ENCODE peak calls at places on chromosomes 2 and 18, in seven cellular contexts. P is KBM-7; O is ACHN; M is epithelial cell of esophagus; T is NCI-H1417; Q is HTR-8/SVneo; R is naive thymus-derived CD8-positive, alpha-beta T cell. C is an unnamed sample.

GRCh38 chr2:169110919-169111318 is 41.6 kb downstream of the DHRS9 start:
- DNase-seq in P (no peak), O (no peak), M (no peak), T (no peak), Q (no peak), R (no peak), C (no peak)

GRCh38 chr2:203535078-203535783 is at the start of gene RAPH1:
- DNase-seq in P (peak), O (peak), M (peak), T (peak), Q (peak), R (peak), C (peak)

GRCh38 chr18:45522371-45522770 is 92.9 kb upstream of the SLC14A2 start:
- DNase-seq in P (no peak), O (no peak), M (no peak), T (no peak), Q (no peak), R (no peak), C (no peak)

GRCh38 chr2:71066856-71067255 is 1.6 kb upstream of the NAGK start:
- DNase-seq in P (no peak), O (no peak), M (no peak), T (no peak), Q (no peak), R (no peak), C (no peak)

GRCh38 chr2:25230128-25230527 is 61.7 kb upstream of the POMC start:
- DNase-seq in P (no peak), O (no peak), M (no peak), T (no peak), Q (no peak), R (no peak), C (no peak)

GRCh38 chr2:195658541-195658890 is 1.5 kb downstream of the SLC39A10 start:
- DNase-seq in P (no peak), O (peak), M (peak), T (peak), Q (peak), R (no peak), C (no peak)

GRCh38 chr18:77103181-77103875 is 29.3 kb downstream of the MBP start:
- DNase-seq in P (no peak), O (no peak), M (no peak), T (no peak), Q (no peak), R (no peak), C (no peak)

GRCh38 chr2:218404351-218405145 is 4.9 kb downstream of the CTDSP1 start:
- DNase-seq in P (no peak), O (no peak), M (no peak), T (no peak), Q (no peak), R (no peak), C (no peak)

GRCh38 chr2:3606370-3607124 is 11.6 kb downstream of the COLEC11 start:
- DNase-seq in P (no peak), O (no peak), M (no peak), T (no peak), Q (no peak), R (no peak), C (peak)

GRCh38 chr18:37188016-37188791 is 359.3 kb downstream of the KIAA1328 start:
- DNase-seq in P (no peak), O (no peak), M (no peak), T (no peak), Q (no peak), R (no peak), C (no peak)

GRCh38 chr2:65130440-65131175 is 702 bp upstream of the RAB1A start:
- DNase-seq in P (peak), O (no peak), M (no peak), T (no peak), Q (no peak), R (no peak), C (no peak)

GRCh38 chr18:23386317-23386716 is 66.8 kb upstream of the RIOK3 start:
- DNase-seq in P (no peak), O (no peak), M (no peak), T (no peak), Q (no peak), R (no peak), C (no peak)

GRCh38 chr2:190763100-190763499 is 114.2 kb downstream of the NAB1 start:
- DNase-seq in P (no peak), O (no peak), M (no peak), T (no peak), Q (no peak), R (no peak), C (no peak)

GRCh38 chr18:74836296-74837139 is 238.8 kb downstream of the ZNF407 start:
- DNase-seq in P (peak), O (peak), M (peak), T (peak), Q (no peak), R (no peak), C (no peak)

GRCh38 chr2:211455225-211455841 is 898.9 kb downstream of the CPS1 start:
- DNase-seq in P (peak), O (peak), M (peak), T (peak), Q (peak), R (no peak), C (no peak)

GRCh38 chr2:219576505-219577388 is 4.6 kb downstream of the INHA start:
- DNase-seq in P (no peak), O (no peak), M (peak), T (peak), Q (no peak), R (no peak), C (no peak)

GRCh38 chr2:174797792-174798276 is 33.6 kb upstream of the CHRNA1 start:
- DNase-seq in P (no peak), O (no peak), M (no peak), T (no peak), Q (no peak), R (no peak), C (no peak)

GRCh38 chr18:22186484-22186971 is 17.1 kb downstream of the GATA6 start:
- DNase-seq in P (no peak), O (peak), M (peak), T (no peak), Q (no peak), R (no peak), C (no peak)

GRCh38 chr2:217905395-217905794 is 97.4 kb downstream of the TNS1 start:
- DNase-seq in P (no peak), O (no peak), M (no peak), T (no peak), Q (no peak), R (no peak), C (no peak)

GRCh38 chr18:21851327-21851961 is 110.9 kb downstream of the MIB1 start:
- DNase-seq in P (peak), O (no peak), M (peak), T (no peak), Q (no peak), R (no peak), C (no peak)

GRCh38 chr2:241139531-241140444 is 9.5 kb downstream of the PASK start:
- DNase-seq in P (no peak), O (no peak), M (no peak), T (no peak), Q (no peak), R (no peak), C (peak)

GRCh38 chr2:72139471-72139870 is 8.2 kb downstream of the CYP26B1 start:
- DNase-seq in P (no peak), O (no peak), M (no peak), T (no peak), Q (no peak), R (no peak), C (peak)

GRCh38 chr2:191020742-191021381 is 6.9 kb upstream of the STAT1 start:
- DNase-seq in P (no peak), O (peak), M (peak), T (peak), Q (peak), R (no peak), C (no peak)

GRCh38 chr18:8898990-8899389 is 193.6 kb downstream of the MTCL1 start:
- DNase-seq in P (no peak), O (no peak), M (no peak), T (no peak), Q (no peak), R (no peak), C (no peak)

GRCh38 chr2:66576381-66577330 is 141.7 kb downstream of the MEIS1 start:
- DNase-seq in P (no peak), O (peak), M (peak), T (no peak), Q (peak), R (no peak), C (no peak)

GRCh38 chr2:239724194-239724849 is 300.8 kb downstream of the NDUFA10 start:
- DNase-seq in P (no peak), O (no peak), M (no peak), T (peak), Q (no peak), R (no peak), C (peak)

GRCh38 chr2:75481041-75481836 is 79.5 kb downstream of the EVA1A start:
- DNase-seq in P (no peak), O (peak), M (peak), T (peak), Q (peak), R (no peak), C (no peak)

GRCh38 chr2:71070294-71071025 is 2.0 kb downstream of the NAGK start:
- DNase-seq in P (peak), O (peak), M (peak), T (no peak), Q (peak), R (no peak), C (no peak)

GRCh38 chr2:132923787-132924186 is 253.8 kb upstream of the LYPD1 start:
- DNase-seq in P (no peak), O (no peak), M (no peak), T (no peak), Q (no peak), R (no peak), C (no peak)

GRCh38 chr2:13884271-13884976 is 748.1 kb upstream of the LRATD1 start:
- DNase-seq in P (no peak), O (no peak), M (peak), T (no peak), Q (no peak), R (no peak), C (no peak)

GRCh38 chr2:46615555-46616487 is 136.5 kb downstream of the TMEM247 start:
- DNase-seq in P (peak), O (peak), M (no peak), T (no peak), Q (no peak), R (peak), C (no peak)

GRCh38 chr2:158088093-158088492 is 13.6 kb upstream of the UPP2 start:
- DNase-seq in P (no peak), O (no peak), M (no peak), T (no peak), Q (no peak), R (no peak), C (no peak)

GRCh38 chr2:218383892-218384519 is 1.9 kb downstream of the SLC11A1 start:
- DNase-seq in P (no peak), O (no peak), M (peak), T (no peak), Q (peak), R (no peak), C (no peak)

GRCh38 chr2:222399038-222399783 is 25.1 kb upstream of the SGPP2 start:
- DNase-seq in P (peak), O (no peak), M (no peak), T (peak), Q (no peak), R (no peak), C (no peak)

GRCh38 chr2:172404824-172405223 is 22.6 kb upstream of the ITGA6 start:
- DNase-seq in P (no peak), O (no peak), M (peak), T (no peak), Q (peak), R (no peak), C (no peak)

GRCh38 chr2:53593891-53594585 is 173.6 kb upstream of the CHAC2 start:
- DNase-seq in P (no peak), O (no peak), M (peak), T (no peak), Q (peak), R (no peak), C (no peak)

GRCh38 chr18:48590678-48591077 is 51.8 kb downstream of the CTIF start:
- DNase-seq in P (no peak), O (peak), M (peak), T (no peak), Q (no peak), R (no peak), C (no peak)

GRCh38 chr2:5725794-5726463 is 33.7 kb downstream of the SOX11 start:
- DNase-seq in P (no peak), O (no peak), M (no peak), T (no peak), Q (no peak), R (no peak), C (no peak)

GRCh38 chr2:37168217-37168981 is 11.6 kb upstream of the EIF2AK2 start:
- DNase-seq in P (peak), O (peak), M (peak), T (peak), Q (peak), R (peak), C (no peak)

C was measured in chondrocyte.